ENCODE peak calls at places on chromosomes 12 and 14, in seven cellular contexts. M is sigmoid colon, A is uterus, K is foreskin fibroblast, B is psoas muscle, U is heart left ventricle, C is A549. Q is an unnamed sample.

GRCh38 chr12:95402096-95402495 is 71.9 kb upstream of the METAP2 start:
- DNase-seq in M (no peak), A (no peak), K (no peak), B (no peak), U (no peak), C (no peak), Q (no peak)

GRCh38 chr14:90632868-90633267 is 183.4 kb downstream of the TTC7B start:
- DNase-seq in M (no peak), A (no peak), K (no peak), B (no peak), U (no peak), C (no peak), Q (no peak)

GRCh38 chr12:42372154-42372791 is 46.3 kb downstream of the PPHLN1 start:
- DNase-seq in M (no peak), A (no peak), K (peak; percentile 17), B (no peak), U (no peak), C (peak; percentile 34), Q (peak; percentile 57)

GRCh38 chr12:104713444-104713843 is 244.6 kb downstream of the SLC41A2 start:
- DNase-seq in M (no peak), A (no peak), K (no peak), B (no peak), U (no peak), C (no peak), Q (no peak)

GRCh38 chr14:99249389-99249788 is 22.6 kb downstream of the BCL11B start:
- DNase-seq in M (no peak), A (no peak), K (no peak), B (no peak), U (no peak), C (no peak), Q (no peak)

GRCh38 chr12:54497883-54498282 is 331 bp downstream of the NCKAP1L start:
- DNase-seq in M (no peak), A (no peak), K (no peak), B (no peak), U (no peak), C (no peak), Q (no peak)

GRCh38 chr14:67622675-67623074 is 3.0 kb downstream of the ARG2 start:
- DNase-seq in M (peak; percentile 83), A (no peak), K (peak; percentile 72), B (no peak), U (no peak), C (no peak), Q (peak; percentile 81)

GRCh38 chr12:6650832-6651231 is 3.6 kb upstream of the ACRBP start:
- DNase-seq in M (no peak), A (no peak), K (no peak), B (no peak), U (no peak), C (no peak), Q (no peak)

GRCh38 chr12:6047249-6048227 is 76.9 kb downstream of the VWF start:
- DNase-seq in M (no peak), A (no peak), K (peak; percentile 75), B (no peak), U (no peak), C (no peak), Q (peak; percentile 97)

GRCh38 chr14:96581902-96582640 is 79.9 kb downstream of the PAPOLA start:
- DNase-seq in M (no peak), A (no peak), K (no peak), B (no peak), U (no peak), C (no peak), Q (no peak)

GRCh38 chr14:81275305-81275950 is 54.7 kb upstream of the GTF2A1 start:
- DNase-seq in M (no peak), A (no peak), K (no peak), B (no peak), U (peak; percentile 40), C (no peak), Q (no peak)

GRCh38 chr12:24960222-24960855 is 11.4 kb upstream of the BCAT1 start:
- DNase-seq in M (no peak), A (no peak), K (peak; percentile 42), B (no peak), U (no peak), C (peak; percentile 15), Q (peak; percentile 69)

GRCh38 chr12:52495385-52495784 is 2.3 kb upstream of the KRT6A start:
- DNase-seq in M (no peak), A (no peak), K (no peak), B (no peak), U (no peak), C (peak; percentile 41), Q (peak; percentile 45)

GRCh38 chr12:25182765-25183164 is 12.2 kb downstream of the DNAI7 start:
- DNase-seq in M (no peak), A (no peak), K (no peak), B (no peak), U (no peak), C (no peak), Q (no peak)

GRCh38 chr12:24565300-24565699 is 383.6 kb downstream of the BCAT1 start:
- DNase-seq in M (no peak), A (no peak), K (no peak), B (no peak), U (no peak), C (no peak), Q (no peak)

GRCh38 chr12:1918875-1919236 is 404 bp upstream of the CACNA2D4 start:
- DNase-seq in M (peak; percentile 38), A (no peak), K (no peak), B (no peak), U (peak; percentile 25), C (no peak), Q (no peak)

GRCh38 chr12:85422766-85423165 is 142.7 kb downstream of the ALX1 start:
- DNase-seq in M (no peak), A (no peak), K (no peak), B (no peak), U (no peak), C (no peak), Q (no peak)

GRCh38 chr14:50860478-50861086 is 11.3 kb upstream of the ABHD12B start:
- DNase-seq in M (peak; percentile 87), A (peak; percentile 77), K (peak; percentile 65), B (peak; percentile 84), U (peak; percentile 78), C (peak; percentile 87), Q (peak; percentile 83)
- H3K4me3 ChIP-seq in M (peak overlapping the region; percentile 38), A (peak overlapping the region; percentile 50), K (peak overlapping the region; percentile 51), B (peak overlapping the region; percentile 77), U (peak overlapping the region; percentile 29), C (peak overlapping the region; percentile 47), Q (peak overlapping the region; percentile 55)

DNA sequence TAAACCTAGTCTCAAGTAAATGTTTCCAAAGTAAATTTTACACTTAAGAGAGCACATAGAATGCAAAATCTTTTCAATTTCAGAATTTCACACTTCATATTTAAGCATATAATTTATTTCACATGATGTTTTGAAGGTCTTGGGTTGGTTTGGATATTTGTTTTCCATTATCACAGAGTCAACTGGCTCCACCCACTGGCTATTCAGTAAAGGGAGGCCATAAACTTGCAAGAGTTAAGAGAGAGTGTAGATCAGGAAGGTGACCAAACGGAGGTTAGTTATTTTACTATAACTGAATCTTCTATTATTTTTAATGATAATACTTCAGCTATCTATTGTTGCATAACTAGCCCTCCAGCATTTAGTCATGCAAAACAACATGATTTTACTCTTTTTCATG is 6.2 kb upstream of the CPNE8 start:
- DNase-seq in M (no peak), A (no peak), K (no peak), B (no peak), U (no peak), C (no peak), Q (peak; percentile 3)
- TF ChIP-seq CTCF in M (no peak), A (no peak), K (no peak), B (no peak), U (no peak), C (peak; percentile 39), Q (no peak)

GRCh38 chr12:10722502-10722904 is 620 bp downstream of the YBX3 start:
- DNase-seq in M (peak; percentile 80), A (peak; percentile 59), K (peak; percentile 68), B (peak; percentile 80), U (peak; percentile 53), C (peak; percentile 21), Q (peak; percentile 61)

GRCh38 chr12:10722905-10723866 is at the start of gene YBX3:
- DNase-seq in M (peak; percentile 95), A (peak; percentile 87), K (peak; percentile 79), B (peak; percentile 95), U (peak; percentile 93), C (peak; percentile 85), Q (peak; percentile 77)

GRCh38 chr12:10719482-10719881 is 3.6 kb downstream of the YBX3 start:
- DNase-seq in M (no peak), A (no peak), K (no peak), B (peak; percentile 66), U (peak; percentile 30), C (no peak), Q (peak; percentile 41)

GRCh38 chr12:10720974-10721565 is 2.1 kb downstream of the YBX3 start:
- DNase-seq in M (no peak), A (no peak), K (no peak), B (no peak), U (no peak), C (no peak), Q (no peak)

DNA sequence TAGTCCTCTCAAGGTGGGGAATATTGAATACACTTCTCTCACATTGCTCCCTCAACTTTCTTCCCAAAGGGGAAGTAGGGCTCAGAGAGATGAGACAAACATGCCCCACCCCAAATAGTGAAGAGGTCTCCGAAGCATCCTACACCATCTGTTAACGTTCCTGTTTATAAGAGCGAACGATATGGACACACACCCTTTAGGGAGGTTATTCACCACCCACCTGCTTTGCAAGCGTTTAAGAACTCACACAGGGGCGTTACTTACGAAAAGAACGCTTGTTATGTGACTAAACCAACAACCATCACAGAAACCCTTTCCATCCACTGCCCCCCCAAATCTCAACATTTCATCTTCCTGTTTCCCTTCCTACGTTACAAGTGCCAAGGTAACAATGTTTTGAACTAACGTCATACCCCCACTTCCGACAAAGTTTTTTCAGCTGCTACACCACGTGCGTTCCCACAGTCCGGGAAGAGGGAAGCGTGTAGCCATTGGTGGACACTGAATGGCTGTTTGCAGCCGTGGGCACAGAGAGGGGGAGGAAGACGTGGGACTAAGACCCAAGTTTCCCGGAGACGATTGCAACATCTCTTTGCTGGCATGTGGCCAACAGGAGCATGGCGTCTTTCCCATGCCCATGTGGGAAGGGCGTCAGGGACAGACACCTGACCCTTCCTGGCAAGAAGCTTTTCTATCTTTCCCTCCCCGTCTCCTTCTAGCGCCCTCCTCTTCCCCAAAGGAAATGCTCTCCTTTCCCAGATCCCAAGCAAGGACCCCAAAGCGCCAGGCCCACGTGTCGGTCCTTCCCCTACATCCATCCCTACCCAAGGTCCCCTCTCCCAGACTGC is 1.2 kb downstream of the YBX3 start:
- DNase-seq in M (peak; percentile 98), A (peak; percentile 94), K (peak; percentile 97), B (peak; percentile 98), U (peak; percentile 91), C (peak; percentile 78), Q (peak; percentile 99)
- H3K4me3 ChIP-seq in M (peak overlapping the region; percentile 99), A (peak overlapping the region; percentile 86), K (peak overlapping the region; percentile 71), B (peak overlapping the region; percentile 94), U (peak overlapping the region; percentile 93), C (peak overlapping the region; percentile 93), Q (peak overlapping the region; percentile 84)

DNA sequence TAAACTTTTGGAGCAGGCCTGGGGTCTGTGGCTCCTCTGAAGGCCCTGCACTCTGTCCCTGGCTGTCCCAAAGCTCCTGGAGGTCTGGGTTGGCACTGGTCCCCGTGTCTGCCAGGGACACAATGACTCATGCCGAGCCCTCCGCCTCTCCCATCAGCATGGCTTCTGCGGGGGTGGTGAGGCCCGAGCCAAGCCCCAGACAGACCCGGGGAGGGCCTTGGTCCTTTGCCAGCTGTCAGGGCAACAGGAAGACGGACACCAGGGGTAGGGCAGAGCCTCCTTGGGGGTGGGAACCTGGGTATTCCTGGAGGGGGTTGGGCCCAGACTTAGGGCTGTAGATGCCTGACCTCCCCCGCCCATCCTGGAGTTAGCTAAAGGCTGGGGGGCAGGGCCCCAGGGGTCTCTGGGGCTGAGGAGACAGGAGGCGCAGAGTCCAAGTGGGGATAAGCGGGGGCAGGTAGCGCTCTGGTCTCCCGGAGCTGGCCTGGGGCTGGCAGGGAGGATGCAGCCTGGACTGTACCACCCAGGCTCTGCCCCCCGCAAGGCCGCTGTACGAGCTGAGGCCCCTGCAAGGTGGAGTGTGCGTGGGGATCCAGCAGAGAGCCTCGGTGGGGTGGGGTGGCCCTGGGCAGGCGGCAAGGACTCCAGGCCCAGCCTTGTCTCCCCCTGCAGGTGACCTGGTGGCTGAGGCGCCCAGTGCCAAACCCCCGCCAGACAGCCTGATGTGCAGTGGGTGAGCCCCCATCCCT is 16.4 kb upstream of the PUS1 start:
- DNase-seq in M (peak; percentile 96), A (peak; percentile 77), K (peak; percentile 83), B (peak; percentile 79), U (peak; percentile 97), C (peak; percentile 90), Q (peak; percentile 91)
- TF ChIP-seq CTCF in M (no peak), A (no peak), K (no peak), B (no peak), U (no peak), C (no peak), Q (no peak)